ENCODE peak calls at places on chromosomes 16 and 17, in four cellular contexts. One of them, this sample, is unnamed.

GRCh38 chr16:29314292-29314934 is 92.1 kb downstream of the NPIPB11 start:
- DNase-seq in cardiac fibroblast: no peak
- DNase-seq in endothelial cell: no peak
- DNase-seq in ureter: no peak
- DNase-seq in this sample: no peak

GRCh38 chr17:8209909-8210760 is at the start of gene AURKB:
- DNase-seq in cardiac fibroblast: peak
- DNase-seq in endothelial cell: peak
- DNase-seq in ureter: peak
- DNase-seq in this sample: peak

GRCh38 chr16:84737658-84738057 is 37.9 kb downstream of the USP10 start:
- DNase-seq in cardiac fibroblast: no peak
- DNase-seq in endothelial cell: no peak
- DNase-seq in ureter: no peak
- DNase-seq in this sample: no peak

GRCh38 chr17:78517421-78517820 is 59.8 kb downstream of the DNAH17 start:
- DNase-seq in cardiac fibroblast: peak
- DNase-seq in endothelial cell: no peak
- DNase-seq in ureter: no peak
- DNase-seq in this sample: no peak

GRCh38 chr16:5070431-5071186 is 1.0 kb upstream of the ALG1 start:
- DNase-seq in cardiac fibroblast: no peak
- DNase-seq in endothelial cell: no peak
- DNase-seq in ureter: no peak
- DNase-seq in this sample: no peak

GRCh38 chr16:82949016-82949415 is 322.2 kb downstream of the CDH13 start:
- DNase-seq in cardiac fibroblast: no peak
- DNase-seq in endothelial cell: no peak
- DNase-seq in ureter: no peak
- DNase-seq in this sample: no peak

GRCh38 chr17:50036455-50037320 is 19.2 kb upstream of the ITGA3 start:
- DNase-seq in cardiac fibroblast: no peak
- DNase-seq in endothelial cell: no peak
- DNase-seq in ureter: peak
- DNase-seq in this sample: no peak

GRCh38 chr17:67970783-67971182 is 25.5 kb downstream of the C17orf58 start:
- DNase-seq in cardiac fibroblast: no peak
- DNase-seq in endothelial cell: no peak
- DNase-seq in ureter: no peak
- DNase-seq in this sample: no peak

GRCh38 chr16:678858-679807 is 1.1 kb upstream of the STUB1 start:
- DNase-seq in cardiac fibroblast: peak
- DNase-seq in endothelial cell: peak
- DNase-seq in ureter: peak
- DNase-seq in this sample: no peak

GRCh38 chr16:70703041-70703834 is 17.4 kb upstream of the MTSS2 start:
- DNase-seq in cardiac fibroblast: peak
- DNase-seq in endothelial cell: peak
- DNase-seq in ureter: no peak
- DNase-seq in this sample: no peak

GRCh38 chr16:65740716-65741115 is 618.9 kb upstream of the CDH11 start:
- DNase-seq in cardiac fibroblast: no peak
- DNase-seq in endothelial cell: no peak
- DNase-seq in ureter: no peak
- DNase-seq in this sample: no peak

GRCh38 chr17:59093702-59094231 is 12.9 kb downstream of the TRIM37 start:
- DNase-seq in cardiac fibroblast: peak
- DNase-seq in endothelial cell: no peak
- DNase-seq in ureter: peak
- DNase-seq in this sample: no peak

GRCh38 chr17:2798679-2799078 is 2.4 kb downstream of the RAP1GAP2 start:
- DNase-seq in cardiac fibroblast: no peak
- DNase-seq in endothelial cell: no peak
- DNase-seq in ureter: no peak
- DNase-seq in this sample: no peak

GRCh38 chr17:76485569-76485968 is 15.7 kb downstream of the RHBDF2 start:
- DNase-seq in cardiac fibroblast: no peak
- DNase-seq in endothelial cell: peak
- DNase-seq in ureter: no peak
- DNase-seq in this sample: no peak

GRCh38 chr17:72976971-72977767 is 115.3 kb downstream of the SLC39A11 start:
- DNase-seq in cardiac fibroblast: peak
- DNase-seq in endothelial cell: no peak
- DNase-seq in ureter: peak
- DNase-seq in this sample: no peak

GRCh38 chr16:89042711-89043551 is 50.7 kb upstream of the ACSF3 start:
- DNase-seq in cardiac fibroblast: no peak
- DNase-seq in endothelial cell: no peak
- DNase-seq in ureter: no peak
- DNase-seq in this sample: no peak

GRCh38 chr16:16033208-16033717 is 83.8 kb downstream of the ABCC1 start:
- DNase-seq in cardiac fibroblast: no peak
- DNase-seq in endothelial cell: no peak
- DNase-seq in ureter: no peak
- DNase-seq in this sample: no peak

GRCh38 chr17:76357597-76358158 is 4.0 kb upstream of the PRPSAP1 start:
- DNase-seq in cardiac fibroblast: no peak
- DNase-seq in endothelial cell: no peak
- DNase-seq in ureter: no peak
- DNase-seq in this sample: no peak

GRCh38 chr16:4895366-4895765 is 41.6 kb downstream of the PPL start:
- DNase-seq in cardiac fibroblast: no peak
- DNase-seq in endothelial cell: no peak
- DNase-seq in ureter: no peak
- DNase-seq in this sample: no peak

GRCh38 chr17:66805567-66805966 is 29.4 kb upstream of the CACNG5 start:
- DNase-seq in cardiac fibroblast: no peak
- DNase-seq in endothelial cell: no peak
- DNase-seq in ureter: peak
- DNase-seq in this sample: no peak

GRCh38 chr17:7133916-7134315 is 19.3 kb upstream of the ASGR2 start:
- DNase-seq in cardiac fibroblast: no peak
- DNase-seq in endothelial cell: no peak
- DNase-seq in ureter: no peak
- DNase-seq in this sample: no peak

GRCh38 chr16:81692571-81692970 is 86.5 kb upstream of the PLCG2 start:
- DNase-seq in cardiac fibroblast: no peak
- DNase-seq in endothelial cell: no peak
- DNase-seq in ureter: no peak
- DNase-seq in this sample: no peak

GRCh38 chr17:77553459-77554066 is 404.9 kb upstream of the TNRC6C start:
- DNase-seq in cardiac fibroblast: no peak
- DNase-seq in endothelial cell: no peak
- DNase-seq in ureter: no peak
- DNase-seq in this sample: no peak

GRCh38 chr17:32936894-32937500 is 9.0 kb downstream of the TMEM98 start:
- DNase-seq in cardiac fibroblast: peak
- DNase-seq in endothelial cell: peak
- DNase-seq in ureter: peak
- DNase-seq in this sample: no peak

GRCh38 chr16:67833035-67833417 is 9.1 kb upstream of the THAP11 start:
- DNase-seq in cardiac fibroblast: peak
- DNase-seq in endothelial cell: no peak
- DNase-seq in ureter: no peak
- DNase-seq in this sample: no peak

GRCh38 chr17:39628655-39629493 is 2.1 kb downstream of the PPP1R1B start:
- DNase-seq in cardiac fibroblast: no peak
- DNase-seq in endothelial cell: no peak
- DNase-seq in ureter: no peak
- DNase-seq in this sample: peak

GRCh38 chr17:39702901-39703893 is 3.3 kb downstream of the ERBB2 start:
- DNase-seq in cardiac fibroblast: no peak
- DNase-seq in endothelial cell: no peak
- DNase-seq in ureter: no peak
- DNase-seq in this sample: no peak

GRCh38 chr17:6061290-6061689 is 8.9 kb upstream of the WSCD1 start:
- DNase-seq in cardiac fibroblast: peak
- DNase-seq in endothelial cell: no peak
- DNase-seq in ureter: no peak
- DNase-seq in this sample: no peak

GRCh38 chr17:52419256-52419655 is 260.7 kb upstream of the CA10 start:
- DNase-seq in cardiac fibroblast: no peak
- DNase-seq in endothelial cell: no peak
- DNase-seq in ureter: no peak
- DNase-seq in this sample: no peak